ENCODE peak calls at places on chromosomes 11 and 22, in five cellular contexts. One of them, this sample, is unnamed.

GRCh38 chr22:48783821-48784266 is 1043.8 kb downstream of the BRD1 start:
- DNase-seq in tibial nerve: peak; percentile 2
- DNase-seq in esophagus muscularis mucosa: peak; percentile 86
- DNase-seq in suprapubic skin: no peak
- DNase-seq in transverse colon: no peak
- DNase-seq in this sample: peak; percentile 43

GRCh38 chr11:119666463-119667131 is 62.4 kb downstream of the NECTIN1 start:
- DNase-seq in suprapubic skin: peak; percentile 78
- DNase-seq in esophagus muscularis mucosa: no peak
- DNase-seq in transverse colon: peak; percentile 79
- DNase-seq in tibial nerve: peak; percentile 67
- DNase-seq in this sample: peak; percentile 82

GRCh38 chr11:68714047-68714856 is 29.9 kb downstream of the GAL start:
- DNase-seq in esophagus muscularis mucosa: no peak
- DNase-seq in tibial nerve: no peak
- DNase-seq in transverse colon: no peak
- DNase-seq in suprapubic skin: no peak
- DNase-seq in this sample: no peak

GRCh38 chr11:115501895-115502589 is 2.2 kb downstream of the CADM1 start:
- DNase-seq in tibial nerve: no peak
- DNase-seq in suprapubic skin: no peak
- DNase-seq in esophagus muscularis mucosa: no peak
- DNase-seq in transverse colon: no peak
- DNase-seq in this sample: no peak

GRCh38 chr22:22030493-22031182 is 48.1 kb upstream of the TOP3B start:
- DNase-seq in tibial nerve: no peak
- DNase-seq in esophagus muscularis mucosa: peak; percentile 90
- DNase-seq in suprapubic skin: no peak
- DNase-seq in transverse colon: peak; percentile 37
- DNase-seq in this sample: no peak

GRCh38 chr11:5596611-5597201 is at the start of gene TRIM6:
- DNase-seq in transverse colon: peak; percentile 52
- DNase-seq in suprapubic skin: peak; percentile 71
- DNase-seq in tibial nerve: peak; percentile 23
- DNase-seq in esophagus muscularis mucosa: no peak
- DNase-seq in this sample: peak; percentile 83

GRCh38 chr11:94675239-94675638 is 92.9 kb upstream of the AMOTL1 start:
- DNase-seq in suprapubic skin: no peak
- DNase-seq in tibial nerve: no peak
- DNase-seq in transverse colon: no peak
- DNase-seq in esophagus muscularis mucosa: peak; percentile 66
- DNase-seq in this sample: no peak

GRCh38 chr11:47259178-47259977 is 1.6 kb downstream of the NR1H3 start:
- DNase-seq in suprapubic skin: no peak
- DNase-seq in transverse colon: peak; percentile 83
- DNase-seq in esophagus muscularis mucosa: no peak
- DNase-seq in tibial nerve: no peak
- DNase-seq in this sample: no peak

GRCh38 chr22:22520667-22521602 is 865 bp upstream of the ZNF280A start:
- DNase-seq in esophagus muscularis mucosa: no peak
- DNase-seq in transverse colon: no peak
- DNase-seq in tibial nerve: no peak
- DNase-seq in suprapubic skin: no peak
- DNase-seq in this sample: no peak

GRCh38 chr11:776459-777287 is 614 bp downstream of the GATD1 start:
- DNase-seq in suprapubic skin: peak; percentile 74
- DNase-seq in tibial nerve: no peak
- DNase-seq in transverse colon: no peak
- DNase-seq in esophagus muscularis mucosa: no peak
- DNase-seq in this sample: peak; percentile 70

GRCh38 chr11:121652982-121653381 is 200.2 kb upstream of the SORL1-AS1 start:
- DNase-seq in esophagus muscularis mucosa: no peak
- DNase-seq in suprapubic skin: no peak
- DNase-seq in transverse colon: no peak
- DNase-seq in tibial nerve: no peak
- DNase-seq in this sample: no peak

GRCh38 chr11:122163420-122163819 is 47.4 kb upstream of the BLID start:
- DNase-seq in esophagus muscularis mucosa: no peak
- DNase-seq in tibial nerve: no peak
- DNase-seq in transverse colon: no peak
- DNase-seq in suprapubic skin: no peak
- DNase-seq in this sample: no peak

GRCh38 chr11:3627291-3627690 is 14.5 kb downstream of the ART5 start:
- DNase-seq in transverse colon: no peak
- DNase-seq in tibial nerve: no peak
- DNase-seq in suprapubic skin: no peak
- DNase-seq in esophagus muscularis mucosa: no peak
- DNase-seq in this sample: no peak

GRCh38 chr22:40583058-40583741 is 53.3 kb downstream of the MRTFA start:
- DNase-seq in tibial nerve: no peak
- DNase-seq in esophagus muscularis mucosa: no peak
- DNase-seq in suprapubic skin: no peak
- DNase-seq in transverse colon: no peak
- DNase-seq in this sample: no peak

GRCh38 chr22:29157759-29158535 is 47.7 kb upstream of the EMID1 start:
- DNase-seq in transverse colon: no peak
- DNase-seq in esophagus muscularis mucosa: no peak
- DNase-seq in tibial nerve: no peak
- DNase-seq in suprapubic skin: peak; percentile 28
- DNase-seq in this sample: peak; percentile 34

GRCh38 chr22:48663297-48663696 is 1164.4 kb downstream of the BRD1 start:
- DNase-seq in suprapubic skin: no peak
- DNase-seq in esophagus muscularis mucosa: no peak
- DNase-seq in transverse colon: no peak
- DNase-seq in tibial nerve: no peak
- DNase-seq in this sample: no peak

GRCh38 chr22:30538280-30538679 is 8.3 kb downstream of the SEC14L6 start:
- DNase-seq in transverse colon: no peak
- DNase-seq in tibial nerve: no peak
- DNase-seq in esophagus muscularis mucosa: no peak
- DNase-seq in suprapubic skin: no peak
- DNase-seq in this sample: no peak

GRCh38 chr11:133383689-133384088 is 148.6 kb downstream of the OPCML start:
- DNase-seq in transverse colon: no peak
- DNase-seq in suprapubic skin: no peak
- DNase-seq in tibial nerve: no peak
- DNase-seq in esophagus muscularis mucosa: peak; percentile 55
- DNase-seq in this sample: no peak

GRCh38 chr11:96098511-96099241 is 174.8 kb upstream of the MTMR2 start:
- DNase-seq in esophagus muscularis mucosa: no peak
- DNase-seq in tibial nerve: no peak
- DNase-seq in suprapubic skin: no peak
- DNase-seq in transverse colon: no peak
- DNase-seq in this sample: no peak

GRCh38 chr11:14041040-14041439 is 78.5 kb downstream of the SPON1 start:
- DNase-seq in tibial nerve: no peak
- DNase-seq in esophagus muscularis mucosa: no peak
- DNase-seq in transverse colon: no peak
- DNase-seq in suprapubic skin: no peak
- DNase-seq in this sample: no peak

GRCh38 chr11:118690553-118691304 is 11.3 kb upstream of the TREH start:
- DNase-seq in suprapubic skin: no peak
- DNase-seq in tibial nerve: no peak
- DNase-seq in transverse colon: no peak
- DNase-seq in esophagus muscularis mucosa: no peak
- DNase-seq in this sample: no peak

GRCh38 chr11:112525844-112526590 is 265.4 kb upstream of the PLET1 start:
- DNase-seq in suprapubic skin: no peak
- DNase-seq in tibial nerve: no peak
- DNase-seq in transverse colon: no peak
- DNase-seq in esophagus muscularis mucosa: no peak
- DNase-seq in this sample: no peak

GRCh38 chr22:30968015-30968923 is at the start of gene MORC2:
- DNase-seq in transverse colon: peak; percentile 75
- DNase-seq in tibial nerve: no peak
- DNase-seq in esophagus muscularis mucosa: no peak
- DNase-seq in suprapubic skin: peak; percentile 79
- DNase-seq in this sample: peak; percentile 84

GRCh38 chr22:30474683-30475424 is 3.0 kb upstream of the SEC14L3 start:
- DNase-seq in tibial nerve: no peak
- DNase-seq in esophagus muscularis mucosa: no peak
- DNase-seq in transverse colon: no peak
- DNase-seq in suprapubic skin: no peak
- DNase-seq in this sample: no peak

GRCh38 chr11:132785878-132786277 is 746.4 kb downstream of the OPCML start:
- DNase-seq in transverse colon: no peak
- DNase-seq in esophagus muscularis mucosa: no peak
- DNase-seq in suprapubic skin: no peak
- DNase-seq in tibial nerve: no peak
- DNase-seq in this sample: no peak

GRCh38 chr11:122424636-122425035 is 230.9 kb upstream of the UBASH3B start:
- DNase-seq in suprapubic skin: no peak
- DNase-seq in esophagus muscularis mucosa: no peak
- DNase-seq in transverse colon: no peak
- DNase-seq in tibial nerve: no peak
- DNase-seq in this sample: no peak

GRCh38 chr11:34050536-34050935 is 995 bp upstream of the CAPRIN1 start:
- DNase-seq in suprapubic skin: no peak
- DNase-seq in tibial nerve: no peak
- DNase-seq in esophagus muscularis mucosa: no peak
- DNase-seq in transverse colon: no peak
- DNase-seq in this sample: no peak

GRCh38 chr22:38706101-38706884 is 549 bp downstream of the GTPBP1 start:
- DNase-seq in esophagus muscularis mucosa: no peak
- DNase-seq in tibial nerve: no peak
- DNase-seq in transverse colon: peak; percentile 61
- DNase-seq in suprapubic skin: peak; percentile 78
- DNase-seq in this sample: peak; percentile 78

GRCh38 chr22:38704568-38705234 is 1.0 kb upstream of the GTPBP1 start:
- DNase-seq in suprapubic skin: no peak
- DNase-seq in esophagus muscularis mucosa: no peak
- DNase-seq in transverse colon: no peak
- DNase-seq in tibial nerve: no peak
- DNase-seq in this sample: no peak

GRCh38 chr22:38706885-38707180 is 1.1 kb downstream of the GTPBP1 start:
- DNase-seq in suprapubic skin: no peak
- DNase-seq in transverse colon: no peak
- DNase-seq in tibial nerve: no peak
- DNase-seq in esophagus muscularis mucosa: no peak
- DNase-seq in this sample: no peak

GRCh38 chr22:38707346-38707745 is 1.6 kb downstream of the GTPBP1 start:
- DNase-seq in tibial nerve: no peak
- DNase-seq in transverse colon: no peak
- DNase-seq in suprapubic skin: no peak
- DNase-seq in esophagus muscularis mucosa: no peak
- DNase-seq in this sample: no peak

GRCh38 chr22:38705235-38706100 is at the start of gene GTPBP1:
- DNase-seq in suprapubic skin: peak; percentile 99
- DNase-seq in tibial nerve: peak; percentile 98
- DNase-seq in transverse colon: peak; percentile 98
- DNase-seq in esophagus muscularis mucosa: peak; percentile 100
- DNase-seq in this sample: peak; percentile 100
- TF ChIP-seq EP300 in suprapubic skin: no peak
- TF ChIP-seq EP300 in tibial nerve: peak; percentile 90
- TF ChIP-seq EP300 in transverse colon: no peak
- TF ChIP-seq EP300 in esophagus muscularis mucosa: no peak
- TF ChIP-seq EP300 in this sample: no peak

GRCh38 chr11:65420506-65421203 is 1.9 kb upstream of the NEAT1 start:
- DNase-seq in suprapubic skin: no peak
- DNase-seq in transverse colon: peak; percentile 10
- DNase-seq in esophagus muscularis mucosa: no peak
- DNase-seq in tibial nerve: no peak
- DNase-seq in this sample: no peak
- TF ChIP-seq EP300 in suprapubic skin: no peak
- TF ChIP-seq EP300 in transverse colon: no peak
- TF ChIP-seq EP300 in esophagus muscularis mucosa: no peak
- TF ChIP-seq EP300 in tibial nerve: no peak
- TF ChIP-seq EP300 in this sample: no peak

DNA sequence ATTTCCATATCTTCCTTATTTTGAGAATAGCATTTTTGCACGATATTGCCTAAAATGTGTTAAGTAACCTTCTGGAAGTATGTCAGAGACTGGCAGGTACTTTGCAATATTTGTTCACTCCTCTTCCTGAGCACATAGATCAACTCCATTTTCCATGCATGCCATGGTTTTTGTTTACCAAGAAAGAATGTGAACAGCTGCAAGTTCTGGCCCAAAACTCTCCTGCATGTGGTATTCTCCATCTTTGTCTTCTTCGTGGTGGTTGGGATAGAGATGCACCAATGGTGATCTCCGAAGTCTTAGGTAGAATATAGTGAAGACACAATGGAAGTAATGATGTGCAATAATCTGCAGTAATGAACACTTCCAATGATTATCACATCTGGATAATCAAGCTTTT is 2241.0 kb upstream of the RAG2 start:
- DNase-seq in esophagus muscularis mucosa: no peak
- DNase-seq in transverse colon: no peak
- DNase-seq in tibial nerve: no peak
- DNase-seq in suprapubic skin: no peak
- DNase-seq in this sample: no peak
- TF ChIP-seq EP300 in esophagus muscularis mucosa: no peak
- TF ChIP-seq EP300 in transverse colon: no peak
- TF ChIP-seq EP300 in tibial nerve: no peak
- TF ChIP-seq EP300 in suprapubic skin: no peak
- TF ChIP-seq EP300 in this sample: no peak

GRCh38 chr11:36105743-36106581 is 162.1 kb downstream of the LDLRAD3 start:
- DNase-seq in tibial nerve: no peak
- DNase-seq in transverse colon: no peak
- DNase-seq in esophagus muscularis mucosa: no peak
- DNase-seq in suprapubic skin: no peak
- DNase-seq in this sample: no peak

GRCh38 chr11:36110698-36111410 is 167.0 kb downstream of the LDLRAD3 start:
- DNase-seq in esophagus muscularis mucosa: no peak
- DNase-seq in suprapubic skin: no peak
- DNase-seq in tibial nerve: no peak
- DNase-seq in transverse colon: no peak
- DNase-seq in this sample: no peak

GRCh38 chr11:36109499-36109849 is 165.6 kb downstream of the LDLRAD3 start:
- DNase-seq in tibial nerve: no peak
- DNase-seq in esophagus muscularis mucosa: no peak
- DNase-seq in suprapubic skin: no peak
- DNase-seq in transverse colon: no peak
- DNase-seq in this sample: no peak

GRCh38 chr11:36109850-36110606 is 166.2 kb downstream of the LDLRAD3 start:
- DNase-seq in transverse colon: no peak
- DNase-seq in suprapubic skin: no peak
- DNase-seq in esophagus muscularis mucosa: no peak
- DNase-seq in tibial nerve: no peak
- DNase-seq in this sample: no peak

DNA sequence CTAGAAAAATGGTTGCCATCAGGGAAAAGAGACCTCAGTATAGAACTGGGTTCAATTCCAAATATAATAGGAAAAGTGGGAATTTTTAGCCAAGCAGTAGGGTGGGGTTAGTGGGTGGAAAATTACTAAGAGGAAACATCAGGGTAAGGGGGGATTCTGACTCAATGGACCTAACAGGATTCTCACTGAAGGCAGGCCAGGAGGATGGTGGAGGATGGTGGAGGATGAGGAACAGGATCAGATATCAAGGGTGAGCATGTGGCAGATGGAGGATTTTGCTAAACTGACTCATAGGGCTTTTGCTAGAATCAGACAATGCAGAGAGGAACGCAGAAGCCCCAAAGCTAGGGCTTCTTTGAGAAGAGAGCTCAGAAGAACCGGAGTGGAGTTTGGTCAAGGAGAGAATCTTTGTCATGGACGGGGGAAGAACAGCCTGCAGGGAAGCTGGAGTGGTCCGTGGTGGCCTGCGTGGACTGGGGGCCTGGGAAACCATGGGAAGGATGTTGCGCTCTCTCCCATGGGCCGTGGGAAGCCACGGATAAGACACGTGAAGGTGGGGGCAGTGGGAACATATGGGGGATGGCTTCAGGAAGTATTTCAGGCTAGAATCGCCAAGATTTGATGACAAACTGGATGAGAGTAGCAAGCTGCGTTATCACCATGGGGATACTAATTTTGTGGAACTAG is 165.1 kb downstream of the LDLRAD3 start:
- DNase-seq in esophagus muscularis mucosa: no peak
- DNase-seq in tibial nerve: no peak
- DNase-seq in suprapubic skin: no peak
- DNase-seq in transverse colon: no peak
- DNase-seq in this sample: no peak
- TF ChIP-seq EP300 in esophagus muscularis mucosa: no peak
- TF ChIP-seq EP300 in tibial nerve: no peak
- TF ChIP-seq EP300 in suprapubic skin: no peak
- TF ChIP-seq EP300 in transverse colon: no peak
- TF ChIP-seq EP300 in this sample: no peak

This sample was measured in sigmoid colon.